ENCODE peak calls at places on chromosomes 7 and 10, in five cellular contexts. One of them, this sample, is unnamed.

GRCh38 chr10:71075066-71075758 is 137.2 kb upstream of the UNC5B start:
- DNase-seq in suprapubic skin: peak; percentile 68
- DNase-seq in stomach: no peak
- DNase-seq in transverse colon: no peak
- DNase-seq in sigmoid colon: peak; percentile 49
- DNase-seq in this sample: peak; percentile 6

GRCh38 chr10:1309237-1309968 is 253.2 kb downstream of the WDR37 start:
- DNase-seq in stomach: no peak
- DNase-seq in sigmoid colon: no peak
- DNase-seq in suprapubic skin: peak; percentile 56
- DNase-seq in transverse colon: no peak
- DNase-seq in this sample: no peak

GRCh38 chr10:71765176-71765906 is 8.0 kb downstream of the VSIR start:
- DNase-seq in sigmoid colon: peak; percentile 91
- DNase-seq in transverse colon: no peak
- DNase-seq in suprapubic skin: no peak
- DNase-seq in stomach: no peak
- DNase-seq in this sample: no peak

GRCh38 chr10:30433286-30433778 is 652 bp upstream of the MAP3K8 start:
- DNase-seq in transverse colon: peak; percentile 84
- DNase-seq in stomach: peak; percentile 80
- DNase-seq in sigmoid colon: peak; percentile 92
- DNase-seq in suprapubic skin: peak; percentile 94
- DNase-seq in this sample: peak; percentile 67

GRCh38 chr10:97842658-97843295 is 6.9 kb upstream of the GOLGA7B start:
- DNase-seq in sigmoid colon: no peak
- DNase-seq in transverse colon: no peak
- DNase-seq in suprapubic skin: no peak
- DNase-seq in stomach: no peak
- DNase-seq in this sample: no peak

GRCh38 chr7:925601-926000 is 28.9 kb downstream of the ADAP1 start:
- DNase-seq in suprapubic skin: peak; percentile 79
- DNase-seq in sigmoid colon: peak; percentile 82
- DNase-seq in transverse colon: peak; percentile 78
- DNase-seq in stomach: peak; percentile 41
- DNase-seq in this sample: peak; percentile 18

GRCh38 chr7:116628971-116629586 is 42.9 kb upstream of the MET start:
- DNase-seq in sigmoid colon: peak; percentile 69
- DNase-seq in transverse colon: peak; percentile 42
- DNase-seq in suprapubic skin: no peak
- DNase-seq in stomach: peak; percentile 67
- DNase-seq in this sample: no peak

GRCh38 chr7:69889338-69890080 is 291.2 kb downstream of the AUTS2 start:
- DNase-seq in suprapubic skin: no peak
- DNase-seq in sigmoid colon: no peak
- DNase-seq in stomach: no peak
- DNase-seq in transverse colon: no peak
- DNase-seq in this sample: no peak

GRCh38 chr10:25633542-25633941 is 300.5 kb upstream of the MYO3A start:
- DNase-seq in stomach: no peak
- DNase-seq in sigmoid colon: no peak
- DNase-seq in suprapubic skin: no peak
- DNase-seq in transverse colon: no peak
- DNase-seq in this sample: no peak

GRCh38 chr10:74150151-74151056 is at the start of gene AP3M1:
- DNase-seq in sigmoid colon: peak; percentile 91
- DNase-seq in suprapubic skin: peak; percentile 92
- DNase-seq in stomach: peak; percentile 85
- DNase-seq in transverse colon: peak; percentile 84
- DNase-seq in this sample: peak; percentile 86

GRCh38 chr10:11260136-11260535 is 242.5 kb downstream of the CELF2 start:
- DNase-seq in transverse colon: no peak
- DNase-seq in sigmoid colon: no peak
- DNase-seq in stomach: no peak
- DNase-seq in suprapubic skin: no peak
- DNase-seq in this sample: no peak

GRCh38 chr10:99394761-99395386 is 35.5 kb downstream of the GOT1 start:
- DNase-seq in sigmoid colon: no peak
- DNase-seq in stomach: no peak
- DNase-seq in suprapubic skin: no peak
- DNase-seq in transverse colon: no peak
- DNase-seq in this sample: no peak

GRCh38 chr10:132331259-132331955 is 586 bp upstream of the LRRC27 start:
- DNase-seq in suprapubic skin: no peak
- DNase-seq in sigmoid colon: no peak
- DNase-seq in transverse colon: no peak
- DNase-seq in stomach: no peak
- DNase-seq in this sample: no peak

GRCh38 chr10:49734676-49735075 is 27.4 kb downstream of the OGDHL start:
- DNase-seq in suprapubic skin: peak; percentile 62
- DNase-seq in stomach: peak; percentile 17
- DNase-seq in transverse colon: peak; percentile 44
- DNase-seq in sigmoid colon: no peak
- DNase-seq in this sample: no peak

GRCh38 chr10:79431422-79431821 is 14.0 kb downstream of the ZCCHC24 start:
- DNase-seq in suprapubic skin: no peak
- DNase-seq in sigmoid colon: peak; percentile 57
- DNase-seq in stomach: no peak
- DNase-seq in transverse colon: no peak
- DNase-seq in this sample: no peak

GRCh38 chr7:26440253-26440992 is 148.8 kb downstream of the SNX10 start:
- DNase-seq in transverse colon: no peak
- DNase-seq in suprapubic skin: no peak
- DNase-seq in stomach: no peak
- DNase-seq in sigmoid colon: no peak
- DNase-seq in this sample: no peak

GRCh38 chr10:97574374-97575100 is 2.0 kb downstream of the ANKRD2 start:
- DNase-seq in transverse colon: peak; percentile 52
- DNase-seq in suprapubic skin: no peak
- DNase-seq in stomach: peak; percentile 74
- DNase-seq in sigmoid colon: no peak
- DNase-seq in this sample: no peak

GRCh38 chr7:39615350-39615975 is 7.9 kb upstream of the RALA start:
- DNase-seq in transverse colon: no peak
- DNase-seq in suprapubic skin: no peak
- DNase-seq in sigmoid colon: no peak
- DNase-seq in stomach: no peak
- DNase-seq in this sample: no peak

GRCh38 chr7:51217804-51218203 is 98.8 kb downstream of the COBL start:
- DNase-seq in suprapubic skin: no peak
- DNase-seq in transverse colon: no peak
- DNase-seq in sigmoid colon: no peak
- DNase-seq in stomach: no peak
- DNase-seq in this sample: no peak

GRCh38 chr10:98555011-98555619 is 108.4 kb upstream of the HPS1 start:
- DNase-seq in stomach: no peak
- DNase-seq in suprapubic skin: no peak
- DNase-seq in sigmoid colon: no peak
- DNase-seq in transverse colon: no peak
- DNase-seq in this sample: no peak

GRCh38 chr7:157844141-157844540 is 507.3 kb downstream of the DNAJB6 start:
- DNase-seq in transverse colon: no peak
- DNase-seq in stomach: no peak
- DNase-seq in sigmoid colon: no peak
- DNase-seq in suprapubic skin: no peak
- DNase-seq in this sample: no peak

GRCh38 chr7:12323415-12323814 is 80.2 kb downstream of the VWDE start:
- DNase-seq in suprapubic skin: no peak
- DNase-seq in transverse colon: no peak
- DNase-seq in sigmoid colon: no peak
- DNase-seq in stomach: no peak
- DNase-seq in this sample: no peak

GRCh38 chr7:88111136-88111748 is 108.6 kb downstream of the SRI start:
- DNase-seq in transverse colon: no peak
- DNase-seq in suprapubic skin: no peak
- DNase-seq in sigmoid colon: no peak
- DNase-seq in stomach: no peak
- DNase-seq in this sample: no peak

GRCh38 chr10:7409045-7409731 is 1.6 kb downstream of the SFMBT2 start:
- DNase-seq in suprapubic skin: peak; percentile 80
- DNase-seq in transverse colon: peak; percentile 33
- DNase-seq in stomach: no peak
- DNase-seq in sigmoid colon: no peak
- DNase-seq in this sample: peak; percentile 45

GRCh38 chr10:100683004-100683403 is 62.4 kb upstream of the PAX2 start:
- DNase-seq in transverse colon: no peak
- DNase-seq in suprapubic skin: no peak
- DNase-seq in sigmoid colon: no peak
- DNase-seq in stomach: no peak
- DNase-seq in this sample: no peak

GRCh38 chr10:118952493-118953295 is 76.8 kb upstream of the NANOS1 start:
- DNase-seq in sigmoid colon: peak; percentile 46
- DNase-seq in transverse colon: no peak
- DNase-seq in suprapubic skin: no peak
- DNase-seq in stomach: peak; percentile 9
- DNase-seq in this sample: no peak

GRCh38 chr7:126228356-126229061 is 1024.2 kb downstream of the GRM8 start:
- DNase-seq in suprapubic skin: no peak
- DNase-seq in sigmoid colon: no peak
- DNase-seq in transverse colon: no peak
- DNase-seq in stomach: no peak
- DNase-seq in this sample: no peak

GRCh38 chr7:30613366-30614325 is 19.0 kb downstream of the GARS1 start:
- DNase-seq in transverse colon: no peak
- DNase-seq in suprapubic skin: no peak
- DNase-seq in stomach: no peak
- DNase-seq in sigmoid colon: no peak
- DNase-seq in this sample: no peak

GRCh38 chr10:115093776-115094361 is 704 bp downstream of the ATRNL1 start:
- DNase-seq in suprapubic skin: no peak
- DNase-seq in transverse colon: peak; percentile 13
- DNase-seq in sigmoid colon: no peak
- DNase-seq in stomach: no peak
- DNase-seq in this sample: peak; percentile 70

DNA sequence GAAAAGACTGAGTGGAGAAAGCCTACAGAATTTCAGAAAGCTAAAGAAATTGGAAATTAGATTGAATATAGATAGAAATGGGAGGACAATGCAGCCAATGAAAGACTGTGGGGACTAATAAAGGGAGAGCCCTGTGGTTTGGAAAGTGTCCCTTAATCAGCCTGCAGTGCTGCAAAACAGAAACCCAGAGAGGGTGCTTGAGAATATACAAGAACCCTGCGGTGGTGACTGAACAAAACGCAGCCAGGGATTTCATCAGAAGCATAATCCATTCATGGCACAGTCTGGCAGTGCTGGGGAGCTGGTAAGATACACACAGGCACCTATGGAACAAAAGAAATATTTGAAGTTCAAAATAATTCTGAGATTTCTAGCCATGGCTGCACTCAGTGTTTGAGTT is 19.1 kb downstream of the CEP41 start:
- DNase-seq in suprapubic skin: no peak
- DNase-seq in stomach: no peak
- DNase-seq in transverse colon: no peak
- DNase-seq in sigmoid colon: no peak
- DNase-seq in this sample: no peak
- TF ChIP-seq EP300 in suprapubic skin: no peak
- TF ChIP-seq EP300 in stomach: no peak
- TF ChIP-seq EP300 in transverse colon: no peak
- TF ChIP-seq EP300 in sigmoid colon: no peak
- TF ChIP-seq EP300 in this sample: no peak

GRCh38 chr10:16440396-16441105 is 3.7 kb downstream of the PTER start:
- DNase-seq in transverse colon: no peak
- DNase-seq in sigmoid colon: no peak
- DNase-seq in stomach: peak; percentile 56
- DNase-seq in suprapubic skin: no peak
- DNase-seq in this sample: no peak

GRCh38 chr10:16436758-16437539 is at the start of gene PTER:
- DNase-seq in suprapubic skin: peak; percentile 98
- DNase-seq in transverse colon: peak; percentile 99
- DNase-seq in stomach: peak; percentile 100
- DNase-seq in sigmoid colon: peak; percentile 97
- DNase-seq in this sample: peak; percentile 87

GRCh38 chr10:16436367-16436757 is 448 bp upstream of the PTER start:
- DNase-seq in transverse colon: peak; percentile 13
- DNase-seq in sigmoid colon: no peak
- DNase-seq in suprapubic skin: no peak
- DNase-seq in stomach: no peak
- DNase-seq in this sample: no peak

GRCh38 chr10:16439294-16439693 is 2.5 kb downstream of the PTER start:
- DNase-seq in transverse colon: no peak
- DNase-seq in stomach: no peak
- DNase-seq in suprapubic skin: no peak
- DNase-seq in sigmoid colon: no peak
- DNase-seq in this sample: no peak

GRCh38 chr10:16437540-16437894 is 707 bp downstream of the PTER start:
- DNase-seq in sigmoid colon: no peak
- DNase-seq in stomach: no peak
- DNase-seq in transverse colon: no peak
- DNase-seq in suprapubic skin: no peak
- DNase-seq in this sample: no peak
- H3K4me3 ChIP-seq in sigmoid colon: peak overlapping the region; percentile 67
- H3K4me3 ChIP-seq in stomach: peak overlapping the region; percentile 62
- H3K4me3 ChIP-seq in transverse colon: peak overlapping the region; percentile 53
- H3K4me3 ChIP-seq in suprapubic skin: peak overlapping the region; percentile 72
- H3K4me3 ChIP-seq in this sample: peak overlapping the region; percentile 42

DNA sequence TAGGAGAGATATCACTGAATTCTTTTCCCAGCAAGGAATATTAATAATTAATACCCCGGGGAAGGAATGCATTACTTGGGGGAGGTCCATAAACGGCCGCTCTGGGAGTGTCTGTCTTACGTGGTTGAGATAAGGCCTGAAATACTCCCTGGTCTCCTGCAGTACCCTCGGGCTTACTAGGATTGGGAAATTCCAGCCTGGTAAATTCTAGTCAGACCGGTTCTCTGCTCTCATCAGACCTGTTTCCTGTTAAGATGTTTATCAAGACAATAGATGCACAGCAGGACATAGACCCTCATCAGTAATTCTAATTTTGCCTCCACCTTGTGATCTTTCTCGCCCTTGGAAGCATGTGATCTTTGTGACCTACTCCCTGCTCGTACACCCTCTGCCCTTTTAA is 162.8 kb upstream of the KCND2 start:
- DNase-seq in suprapubic skin: no peak
- DNase-seq in transverse colon: no peak
- DNase-seq in sigmoid colon: no peak
- DNase-seq in stomach: no peak
- DNase-seq in this sample: no peak
- TF ChIP-seq EP300 in suprapubic skin: no peak
- TF ChIP-seq EP300 in transverse colon: no peak
- TF ChIP-seq EP300 in sigmoid colon: no peak
- TF ChIP-seq EP300 in stomach: no peak
- TF ChIP-seq EP300 in this sample: no peak

GRCh38 chr10:12333382-12334185 is 15.8 kb upstream of the CAMK1D start:
- DNase-seq in sigmoid colon: peak; percentile 85
- DNase-seq in stomach: peak; percentile 37
- DNase-seq in suprapubic skin: peak; percentile 83
- DNase-seq in transverse colon: peak; percentile 51
- DNase-seq in this sample: peak; percentile 60

GRCh38 chr10:12337973-12338372 is 11.4 kb upstream of the CAMK1D start:
- DNase-seq in suprapubic skin: no peak
- DNase-seq in stomach: no peak
- DNase-seq in transverse colon: no peak
- DNase-seq in sigmoid colon: no peak
- DNase-seq in this sample: no peak

GRCh38 chr10:12334186-12334530 is 15.2 kb upstream of the CAMK1D start:
- DNase-seq in suprapubic skin: no peak
- DNase-seq in transverse colon: no peak
- DNase-seq in sigmoid colon: no peak
- DNase-seq in stomach: no peak
- DNase-seq in this sample: no peak

GRCh38 chr10:12337407-12337806 is 11.9 kb upstream of the CAMK1D start:
- DNase-seq in suprapubic skin: no peak
- DNase-seq in sigmoid colon: no peak
- DNase-seq in transverse colon: no peak
- DNase-seq in stomach: no peak
- DNase-seq in this sample: no peak

GRCh38 chr10:12332572-12333381 is 16.6 kb upstream of the CAMK1D start:
- DNase-seq in suprapubic skin: no peak
- DNase-seq in sigmoid colon: no peak
- DNase-seq in stomach: no peak
- DNase-seq in transverse colon: no peak
- DNase-seq in this sample: no peak
- H3K4me3 ChIP-seq in suprapubic skin: no peak overlapping the region
- H3K4me3 ChIP-seq in sigmoid colon: no peak overlapping the region
- H3K4me3 ChIP-seq in stomach: no peak overlapping the region
- H3K4me3 ChIP-seq in transverse colon: no peak overlapping the region
- H3K4me3 ChIP-seq in this sample: no peak overlapping the region

This sample was measured in ovary.